ENCODE peak calls at places on chromosomes 16 and 17, in ten cellular contexts. O, L, Q, Z, F, P, M, D, G and H are unnamed samples. For H3K4me1, the result is how much of the 10 kb centered on the place peaks cover.

GRCh38 chr17:12815642-12816141 is 26.4 kb downstream of the ARHGAP44 start:
- DNase-seq in O (no peak), L (no peak), Q (no peak), Z (peak), F (no peak), P (no peak), M (no peak), D (no peak), G (no peak), H (no peak)

GRCh38 chr17:79790805-79791353 is 6.0 kb downstream of the CBX8 start:
- DNase-seq in O (peak), L (no peak), Q (no peak), Z (no peak), F (no peak), P (no peak), M (no peak), D (no peak), G (no peak), H (no peak)

GRCh38 chr17:15334266-15334665 is 7.1 kb downstream of the TEKT3 start:
- DNase-seq in O (no peak), L (no peak), Q (no peak), Z (no peak), F (no peak), P (no peak), M (no peak), D (no peak), G (peak), H (no peak)

GRCh38 chr17:29760279-29760721 is 137.6 kb upstream of the CORO6 start:
- DNase-seq in O (peak), L (peak), Q (no peak), Z (peak), F (no peak), P (no peak), M (no peak), D (no peak), G (no peak), H (no peak)

GRCh38 chr17:32495347-32496253 is 8.8 kb downstream of the CDK5R1 start:
- DNase-seq in O (no peak), L (peak), Q (no peak), Z (no peak), F (no peak), P (peak), M (no peak), D (peak), G (no peak), H (peak)

GRCh38 chr16:17396762-17397498 is 73.8 kb downstream of the XYLT1 start:
- DNase-seq in O (no peak), L (no peak), Q (no peak), Z (peak), F (no peak), P (no peak), M (no peak), D (peak), G (no peak), H (no peak)

GRCh38 chr17:68705331-68706166 is 104.4 kb upstream of the FAM20A start:
- DNase-seq in O (no peak), L (no peak), Q (no peak), Z (no peak), F (no peak), P (no peak), M (no peak), D (no peak), G (no peak), H (no peak)

GRCh38 chr17:50609376-50610074 is 25.2 kb upstream of the ABCC3 start:
- DNase-seq in O (no peak), L (no peak), Q (no peak), Z (no peak), F (no peak), P (no peak), M (no peak), D (no peak), G (no peak), H (no peak)

GRCh38 chr16:81707411-81708321 is 71.4 kb upstream of the PLCG2 start:
- DNase-seq in O (no peak), L (no peak), Q (no peak), Z (peak), F (peak), P (peak), M (no peak), D (no peak), G (peak), H (peak)

GRCh38 chr17:78645421-78646295 is 68.5 kb upstream of the DNAH17 start:
- DNase-seq in O (peak), L (no peak), Q (no peak), Z (peak), F (peak), P (peak), M (peak), D (peak), G (no peak), H (peak)

GRCh38 chr17:72176902-72177660 is 56.3 kb downstream of the SOX9 start:
- DNase-seq in O (peak), L (no peak), Q (no peak), Z (peak), F (no peak), P (no peak), M (no peak), D (no peak), G (no peak), H (no peak)

GRCh38 chr17:39261286-39261685 is 35.5 kb upstream of the STAC2 start:
- DNase-seq in O (peak), L (peak), Q (peak), Z (peak), F (no peak), P (no peak), M (peak), D (no peak), G (no peak), H (no peak)

GRCh38 chr17:8707232-8707590 is 37.4 kb downstream of the CCDC42 start:
- DNase-seq in O (no peak), L (no peak), Q (no peak), Z (no peak), F (no peak), P (no peak), M (no peak), D (no peak), G (no peak), H (no peak)

GRCh38 chr16:52976539-52977167 is 76.0 kb downstream of the CHD9NB start:
- DNase-seq in O (peak), L (peak), Q (peak), Z (peak), F (no peak), P (no peak), M (no peak), D (no peak), G (no peak), H (no peak)

GRCh38 chr17:19274893-19275292 is 37.7 kb downstream of the EPN2 start:
- DNase-seq in O (no peak), L (no peak), Q (no peak), Z (no peak), F (no peak), P (no peak), M (no peak), D (no peak), G (no peak), H (no peak)

GRCh38 chr17:77453613-77454559 is 313.1 kb downstream of the SEC14L1 start:
- DNase-seq in O (no peak), L (no peak), Q (peak), Z (peak), F (no peak), P (no peak), M (no peak), D (peak), G (no peak), H (no peak)

GRCh38 chr17:61218438-61218837 is 181.2 kb upstream of the TBX2 start:
- DNase-seq in O (no peak), L (no peak), Q (no peak), Z (no peak), F (no peak), P (no peak), M (no peak), D (no peak), G (no peak), H (no peak)

GRCh38 chr17:77535892-77536291 is 395.1 kb downstream of the SEC14L1 start:
- DNase-seq in O (no peak), L (no peak), Q (no peak), Z (no peak), F (no peak), P (no peak), M (no peak), D (no peak), G (no peak), H (no peak)

GRCh38 chr16:155031-155398 is 2.6 kb downstream of the HBZ start:
- DNase-seq in O (no peak), L (no peak), Q (no peak), Z (no peak), F (no peak), P (no peak), M (no peak), D (no peak), G (no peak), H (no peak)

GRCh38 chr17:2718150-2718938 is 6.8 kb upstream of the CLUH start:
- DNase-seq in O (no peak), L (no peak), Q (no peak), Z (no peak), F (no peak), P (no peak), M (no peak), D (no peak), G (no peak), H (no peak)

GRCh38 chr16:50308237-50308965 is 42.0 kb downstream of the ADCY7 start:
- DNase-seq in O (no peak), L (no peak), Q (no peak), Z (no peak), F (no peak), P (no peak), M (no peak), D (no peak), G (no peak), H (no peak)

GRCh38 chr17:52025231-52025630 is 133.3 kb downstream of the CA10 start:
- DNase-seq in O (no peak), L (no peak), Q (no peak), Z (no peak), F (no peak), P (no peak), M (no peak), D (no peak), G (no peak), H (no peak)

GRCh38 chr17:73983623-73984410 is 219.7 kb upstream of the RPL38 start:
- DNase-seq in O (no peak), L (no peak), Q (no peak), Z (no peak), F (no peak), P (peak), M (no peak), D (no peak), G (no peak), H (peak)

GRCh38 chr16:18979936-18980335 is 3.8 kb upstream of the TMC7 start:
- DNase-seq in O (no peak), L (no peak), Q (no peak), Z (no peak), F (no peak), P (no peak), M (no peak), D (no peak), G (no peak), H (no peak)

GRCh38 chr17:43536236-43537088 is 9.7 kb downstream of the ETV4 start:
- DNase-seq in O (peak), L (no peak), Q (peak), Z (no peak), F (no peak), P (no peak), M (no peak), D (no peak), G (peak), H (no peak)

GRCh38 chr16:67206838-67207115 is 7.8 kb downstream of the ELMO3 start:
- DNase-seq in O (no peak), L (peak), Q (no peak), Z (no peak), F (no peak), P (no peak), M (no peak), D (no peak), G (peak), H (no peak)

GRCh38 chr17:61403846-61404701 is 4.4 kb downstream of the TBX2 start:
- DNase-seq in O (peak), L (peak), Q (no peak), Z (no peak), F (no peak), P (peak), M (no peak), D (peak), G (no peak), H (peak)

GRCh38 chr17:76365256-76365903 is 11.7 kb upstream of the PRPSAP1 start:
- DNase-seq in O (peak), L (peak), Q (peak), Z (no peak), F (no peak), P (no peak), M (no peak), D (no peak), G (no peak), H (no peak)

GRCh38 chr16:1489077-1489476 is 333 bp upstream of the PTX4 start:
- DNase-seq in O (no peak), L (no peak), Q (no peak), Z (no peak), F (no peak), P (no peak), M (no peak), D (no peak), G (no peak), H (no peak)

GRCh38 chr16:85302848-85303353 is 190.6 kb upstream of the CIBAR2 start:
- DNase-seq in O (no peak), L (no peak), Q (no peak), Z (no peak), F (no peak), P (no peak), M (no peak), D (no peak), G (no peak), H (no peak)

GRCh38 chr17:30543456-30543855 is 66.2 kb downstream of the GOSR1 start:
- DNase-seq in O (no peak), L (no peak), Q (no peak), Z (no peak), F (no peak), P (no peak), M (no peak), D (no peak), G (no peak), H (no peak)

GRCh38 chr17:11241611-11242226 is 706 bp downstream of the SHISA6 start:
- DNase-seq in O (peak), L (no peak), Q (no peak), Z (peak), F (no peak), P (peak), M (no peak), D (peak), G (no peak), H (no peak)

GRCh38 chr17:69142473-69142802 is 743 bp upstream of the ABCA6 start:
- DNase-seq in O (no peak), L (no peak), Q (no peak), Z (no peak), F (no peak), P (no peak), M (no peak), D (no peak), G (no peak), H (no peak)

GRCh38 chr16:87465306-87465705 is 27.5 kb downstream of the ZCCHC14 start:
- DNase-seq in O (no peak), L (no peak), Q (peak), Z (peak), F (peak), P (peak), M (peak), D (peak), G (peak), H (peak)

GRCh38 chr17:8162232-8162996 is at the start of gene VAMP2:
- DNase-seq in O (peak), L (peak), Q (no peak), Z (peak), F (peak), P (peak), M (peak), D (peak), G (no peak), H (peak)

GRCh38 chr17:54015734-54016133 is 193.0 kb downstream of the KIF2B start:
- DNase-seq in O (no peak), L (no peak), Q (no peak), Z (no peak), F (no peak), P (no peak), M (no peak), D (no peak), G (no peak), H (no peak)

GRCh38 chr17:39794249-39794970 is 56.7 kb downstream of the GRB7 start:
- DNase-seq in O (no peak), L (no peak), Q (no peak), Z (peak), F (no peak), P (no peak), M (no peak), D (no peak), G (no peak), H (no peak)

GRCh38 chr17:74530751-74531150 is 524 bp downstream of the CD300LB start:
- DNase-seq in O (no peak), L (no peak), Q (no peak), Z (no peak), F (no peak), P (peak), M (no peak), D (no peak), G (no peak), H (no peak)

GRCh38 chr17:57953219-57953618 is 2.0 kb downstream of the CUEDC1 start:
- DNase-seq in O (no peak), L (no peak), Q (no peak), Z (no peak), F (no peak), P (no peak), M (no peak), D (peak), G (no peak), H (peak)
- H3K4me3 ChIP-seq in O (no peak), L (no peak), Q (no peak), Z (no peak), F (peak), P (no peak), M (no peak), D (no peak), G (no peak), H (no peak)

GRCh38 chr17:3888343-3889171 is 4.3 kb downstream of the CAMKK1 start:
- DNase-seq in O (peak), L (peak), Q (peak), Z (peak), F (peak), P (no peak), M (no peak), D (peak), G (peak), H (no peak)

GRCh38 chr17:3887811-3888210 is 5.0 kb downstream of the CAMKK1 start:
- DNase-seq in O (no peak), L (no peak), Q (no peak), Z (no peak), F (no peak), P (no peak), M (no peak), D (no peak), G (no peak), H (no peak)

GRCh38 chr17:3890893-3891219 is 2.0 kb downstream of the CAMKK1 start:
- DNase-seq in O (no peak), L (no peak), Q (no peak), Z (no peak), F (no peak), P (no peak), M (no peak), D (no peak), G (no peak), H (no peak)

GRCh38 chr17:3890082-3890892 is 2.6 kb downstream of the CAMKK1 start:
- DNase-seq in O (no peak), L (no peak), Q (peak), Z (peak), F (peak), P (peak), M (no peak), D (peak), G (peak), H (peak)

DNA sequence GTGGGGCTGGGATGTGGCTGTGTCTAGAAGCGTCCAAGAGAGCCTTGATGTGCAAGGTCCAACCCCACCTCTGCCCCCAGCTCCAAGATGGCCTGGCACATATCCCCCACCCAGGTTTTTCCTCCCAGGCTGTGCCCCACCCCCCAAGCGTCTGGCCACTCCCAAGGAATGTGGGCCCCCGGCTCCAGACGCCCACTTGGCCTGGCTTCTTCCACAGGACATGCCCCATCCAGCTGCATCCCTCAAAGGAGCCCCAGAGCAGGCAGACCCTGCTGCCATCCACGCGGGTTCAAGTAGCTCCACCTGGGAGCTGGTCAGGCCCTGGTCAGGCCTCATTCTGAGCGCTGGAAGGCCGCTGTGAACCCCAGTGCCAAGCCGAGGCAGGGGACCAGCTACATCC is 3.2 kb downstream of the CAMKK1 start:
- DNase-seq in O (no peak), L (no peak), Q (no peak), Z (no peak), F (no peak), P (no peak), M (no peak), D (no peak), G (no peak), H (no peak)
- H3K4me1 ChIP-seq in O (under half), L (under half), Q (half or more), Z (under half), F (half or more), P (half or more), M (under half), D (under half), G (half or more), H (half or more)

DNA sequence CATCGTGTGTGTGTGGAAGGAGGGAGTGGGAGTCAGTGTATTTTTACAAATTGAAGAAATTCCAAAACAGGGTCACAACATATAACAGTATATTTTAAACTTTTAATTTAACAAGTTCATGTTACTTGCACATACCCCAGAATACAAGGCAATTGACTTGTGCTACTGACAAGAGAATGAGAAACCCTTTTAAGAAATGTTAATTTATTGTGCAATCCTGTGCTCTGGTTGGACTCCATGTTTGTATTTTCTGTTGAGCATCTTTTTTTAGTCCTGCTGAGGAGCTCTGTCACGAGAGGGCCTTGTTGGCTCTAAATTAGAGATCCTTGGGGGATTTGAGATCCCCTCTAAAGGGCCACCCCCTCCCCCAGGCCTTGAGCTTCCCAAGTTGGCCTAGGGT is 1.1 kb upstream of the EMP2 start:
- DNase-seq in O (no peak), L (no peak), Q (no peak), Z (no peak), F (no peak), P (no peak), M (no peak), D (no peak), G (no peak), H (no peak)
- H3K4me3 ChIP-seq in O (peak), L (no peak), Q (no peak), Z (no peak), F (no peak), P (no peak), M (no peak), D (no peak), G (no peak), H (no peak)

GRCh38 chr17:82528484-82529265 is 9.1 kb downstream of the FOXK2 start:
- DNase-seq in O (no peak), L (peak), Q (no peak), Z (peak), F (peak), P (peak), M (no peak), D (peak), G (peak), H (no peak)

GRCh38 chr17:82525712-82526111 is 6.2 kb downstream of the FOXK2 start:
- DNase-seq in O (no peak), L (no peak), Q (no peak), Z (no peak), F (no peak), P (no peak), M (no peak), D (no peak), G (no peak), H (no peak)

GRCh38 chr17:82527893-82528292 is 8.4 kb downstream of the FOXK2 start:
- DNase-seq in O (no peak), L (no peak), Q (no peak), Z (no peak), F (no peak), P (no peak), M (no peak), D (peak), G (no peak), H (no peak)

GRCh38 chr17:82531431-82531881 is 11.9 kb downstream of the FOXK2 start:
- DNase-seq in O (no peak), L (no peak), Q (no peak), Z (no peak), F (no peak), P (peak), M (no peak), D (no peak), G (no peak), H (no peak)

DNA sequence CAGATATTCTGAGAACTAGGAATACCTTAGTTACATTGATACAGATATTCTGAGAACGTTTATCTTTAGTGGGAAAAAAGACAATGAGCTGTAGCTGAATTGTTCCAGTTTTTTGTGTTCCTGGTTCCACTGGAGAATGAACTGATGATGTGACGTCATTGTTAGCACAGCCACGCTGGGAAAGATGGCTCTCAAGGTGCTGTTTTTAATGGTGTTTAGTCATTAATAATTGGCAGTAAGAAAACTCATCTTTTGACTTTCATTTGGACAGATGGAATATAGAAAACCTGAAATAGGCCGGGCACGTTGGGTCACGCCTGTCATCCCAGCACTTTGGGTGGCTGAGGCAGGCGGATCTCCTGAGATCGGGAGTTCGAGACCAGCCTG is 10.4 kb downstream of the FOXK2 start:
- DNase-seq in O (no peak), L (no peak), Q (no peak), Z (no peak), F (no peak), P (peak), M (no peak), D (peak), G (no peak), H (no peak)
- H3K4me1 ChIP-seq in O (under half), L (under half), Q (under half), Z (under half), F (half or more), P (half or more), M (under half), D (under half), G (under half), H (half or more)

GRCh38 chr16:54277845-54278703 is 8.5 kb downstream of the IRX3 start:
- DNase-seq in O (peak), L (peak), Q (no peak), Z (no peak), F (no peak), P (peak), M (peak), D (no peak), G (no peak), H (peak)
- H3K4me3 ChIP-seq in O (no peak), L (no peak), Q (no peak), Z (no peak), F (no peak), P (no peak), M (no peak), D (no peak), G (no peak), H (no peak)

GRCh38 chr17:47739150-47739549 is 6.1 kb downstream of the TBX21 start:
- DNase-seq in O (no peak), L (no peak), Q (no peak), Z (no peak), F (no peak), P (no peak), M (no peak), D (no peak), G (no peak), H (no peak)
- H3K4me1 ChIP-seq in O (under half), L (under half), Q (under half), Z (under half), F (under half), P (under half), M (under half), D (under half), G (under half), H (under half)